ENCODE peak calls at places on chromosomes 5 and 9, in nine cellular contexts. C, L, J, D, S, H, B, K and O are unnamed samples.

GRCh38 chr9:13445123-13445522 is 165.6 kb upstream of the MPDZ start:
- DNase-seq in C (no peak), L (no peak), J (no peak), D (no peak), S (no peak), H (no peak), B (no peak), K (no peak), O (no peak)

GRCh38 chr9:123401879-123402513 is 46.0 kb downstream of the CRB2 start:
- DNase-seq in C (no peak), L (peak), J (peak), D (peak), S (peak), H (no peak), B (peak), K (no peak), O (peak)

GRCh38 chr9:127637322-127637847 is 25.3 kb downstream of the STXBP1 start:
- DNase-seq in C (no peak), L (no peak), J (peak), D (peak), S (no peak), H (no peak), B (peak), K (no peak), O (peak)

GRCh38 chr9:93301911-93302525 is 118.1 kb downstream of the WNK2 start:
- DNase-seq in C (no peak), L (no peak), J (no peak), D (no peak), S (no peak), H (no peak), B (no peak), K (no peak), O (no peak)

GRCh38 chr9:35257986-35258664 is 96.3 kb downstream of the UNC13B start:
- DNase-seq in C (no peak), L (no peak), J (no peak), D (no peak), S (peak), H (no peak), B (no peak), K (no peak), O (no peak)

GRCh38 chr5:148454576-148454975 is 70.8 kb downstream of the FBXO38 start:
- DNase-seq in C (no peak), L (no peak), J (no peak), D (no peak), S (no peak), H (no peak), B (no peak), K (no peak), O (no peak)

GRCh38 chr5:172646716-172647285 is 5.7 kb downstream of the NEURL1B start:
- DNase-seq in C (no peak), L (no peak), J (no peak), D (peak), S (peak), H (no peak), B (no peak), K (no peak), O (no peak)

GRCh38 chr9:4781408-4781807 is 11.3 kb upstream of the RCL1 start:
- DNase-seq in C (no peak), L (no peak), J (no peak), D (no peak), S (no peak), H (no peak), B (no peak), K (no peak), O (no peak)

GRCh38 chr9:37104183-37104889 is 16.0 kb upstream of the ZCCHC7 start:
- DNase-seq in C (no peak), L (no peak), J (peak), D (no peak), S (peak), H (no peak), B (peak), K (no peak), O (peak)

GRCh38 chr5:177304392-177305119 is 957 bp downstream of the PRELID1 start:
- DNase-seq in C (no peak), L (peak), J (peak), D (no peak), S (peak), H (no peak), B (no peak), K (no peak), O (no peak)

GRCh38 chr5:138438724-138439536 is at the start of gene REEP2:
- DNase-seq in C (peak), L (peak), J (peak), D (peak), S (peak), H (no peak), B (peak), K (peak), O (no peak)